ENCODE peak calls at places on chromosomes 12 and 14, in six cellular contexts. M is adrenal gland; Q is H9; H is heart left ventricle; O is PC-3; G is CD8-positive, alpha-beta T cell. C is an unnamed sample. For H3K4me1, the result is how much of the 10 kb centered on the place peaks cover.

GRCh38 chr12:62903151-62903550 is 31.8 kb downstream of the PPM1H start:
- DNase-seq in M (no peak), Q (no peak), H (no peak), O (no peak), G (no peak), C (no peak)

GRCh38 chr12:123071401-123072304 is 79.2 kb downstream of the PITPNM2 start:
- DNase-seq in M (no peak), Q (no peak), H (peak), O (no peak), G (no peak), C (peak)

GRCh38 chr12:79659961-79660431 is 30.8 kb downstream of the PAWR start:
- DNase-seq in M (no peak), Q (no peak), H (no peak), O (no peak), G (no peak), C (no peak)

GRCh38 chr14:39169541-39169900 is 612 bp downstream of the TRAPPC6B start:
- DNase-seq in M (no peak), Q (no peak), H (no peak), O (no peak), G (no peak), C (no peak)

GRCh38 chr12:84463756-84464495 is 448.7 kb downstream of the SLC6A15 start:
- DNase-seq in M (no peak), Q (no peak), H (no peak), O (no peak), G (no peak), C (no peak)

GRCh38 chr12:113453330-113453729 is 18.3 kb downstream of the LHX5 start:
- DNase-seq in M (no peak), Q (no peak), H (no peak), O (no peak), G (no peak), C (no peak)

GRCh38 chr12:110661337-110661972 is 27.5 kb downstream of the HVCN1 start:
- DNase-seq in M (peak), Q (no peak), H (peak), O (no peak), G (no peak), C (no peak)

GRCh38 chr12:3107071-3107583 is 29.9 kb downstream of the TSPAN9 start:
- DNase-seq in M (peak), Q (peak), H (no peak), O (no peak), G (no peak), C (no peak)

GRCh38 chr12:8697476-8698131 is at the start of gene RIMKLB:
- DNase-seq in M (peak), Q (peak), H (peak), O (peak), G (peak), C (peak)

GRCh38 chr14:53881161-53881846 is 75.3 kb downstream of the BMP4 start:
- DNase-seq in M (no peak), Q (no peak), H (no peak), O (no peak), G (no peak), C (no peak)

GRCh38 chr14:93045211-93045674 is 70.5 kb downstream of the ITPK1 start:
- DNase-seq in M (no peak), Q (peak), H (peak), O (no peak), G (no peak), C (no peak)

GRCh38 chr12:121767525-121768016 is 25.9 kb downstream of the RHOF start:
- DNase-seq in M (peak), Q (no peak), H (peak), O (no peak), G (no peak), C (no peak)

GRCh38 chr14:33938131-33938949 is 12.5 kb downstream of the EGLN3 start:
- DNase-seq in M (peak), Q (peak), H (peak), O (peak), G (no peak), C (peak)

GRCh38 chr14:40899435-40899834 is 707.2 kb upstream of the LRFN5 start:
- DNase-seq in M (no peak), Q (no peak), H (no peak), O (no peak), G (no peak), C (no peak)

GRCh38 chr12:121787063-121787774 is 6.3 kb downstream of the RHOF start:
- DNase-seq in M (no peak), Q (no peak), H (peak), O (peak), G (no peak), C (no peak)

GRCh38 chr12:52927964-52928363 is 21.0 kb upstream of the KRT18 start:
- DNase-seq in M (no peak), Q (no peak), H (no peak), O (no peak), G (no peak), C (no peak)

GRCh38 chr12:128819293-128820144 is 4.2 kb downstream of the SLC15A4 start:
- DNase-seq in M (no peak), Q (no peak), H (no peak), O (no peak), G (no peak), C (no peak)

GRCh38 chr14:72942934-72943333 is 16.7 kb downstream of the DCAF4 start:
- DNase-seq in M (no peak), Q (no peak), H (no peak), O (peak), G (no peak), C (no peak)

GRCh38 chr14:105218611-105219010 is 29.7 kb upstream of the BTBD6 start:
- DNase-seq in M (no peak), Q (no peak), H (no peak), O (no peak), G (no peak), C (no peak)

GRCh38 chr12:88351121-88351520 is 209.0 kb downstream of the TMTC3 start:
- DNase-seq in M (no peak), Q (no peak), H (no peak), O (no peak), G (no peak), C (no peak)

GRCh38 chr12:59517522-59517921 is 78.3 kb upstream of the SLC16A7 start:
- DNase-seq in M (no peak), Q (no peak), H (no peak), O (no peak), G (no peak), C (no peak)

GRCh38 chr12:119412811-119413794 is 78.6 kb downstream of the CCDC60 start:
- DNase-seq in M (peak), Q (peak), H (peak), O (peak), G (no peak), C (peak)

GRCh38 chr14:95547626-95548327 is 12.9 kb downstream of the GLRX5 start:
- DNase-seq in M (no peak), Q (peak), H (no peak), O (peak), G (no peak), C (no peak)

GRCh38 chr12:69555461-69555860 is 29.8 kb upstream of the CCT2 start:
- DNase-seq in M (no peak), Q (no peak), H (no peak), O (peak), G (no peak), C (no peak)

GRCh38 chr14:59427653-59428578 is 37.3 kb downstream of the GPR135 start:
- DNase-seq in M (peak), Q (no peak), H (peak), O (no peak), G (no peak), C (peak)

GRCh38 chr14:84197704-84198103 is 1332.2 kb upstream of the FLRT2 start:
- DNase-seq in M (no peak), Q (no peak), H (no peak), O (no peak), G (no peak), C (no peak)

GRCh38 chr12:122265433-122265832 is 861 bp downstream of the VPS33A start:
- DNase-seq in M (no peak), Q (no peak), H (no peak), O (no peak), G (no peak), C (no peak)

GRCh38 chr12:99695050-99695449 is 47.5 kb downstream of the GARIN6 start:
- DNase-seq in M (no peak), Q (no peak), H (no peak), O (no peak), G (no peak), C (no peak)

GRCh38 chr14:63435204-63435603 is 108.0 kb downstream of the PPP2R5E start:
- DNase-seq in M (no peak), Q (no peak), H (no peak), O (no peak), G (no peak), C (no peak)
- H3K4me1 ChIP-seq in M (under half), Q (under half), H (half or more), O (under half), G (under half), C (under half)

GRCh38 chr12:124539084-124540041 is 28.0 kb downstream of the NCOR2 start:
- DNase-seq in M (no peak), Q (no peak), H (no peak), O (no peak), G (no peak), C (no peak)
- H3K4me1 ChIP-seq in M (under half), Q (under half), H (half or more), O (under half), G (under half), C (half or more)

DNA sequence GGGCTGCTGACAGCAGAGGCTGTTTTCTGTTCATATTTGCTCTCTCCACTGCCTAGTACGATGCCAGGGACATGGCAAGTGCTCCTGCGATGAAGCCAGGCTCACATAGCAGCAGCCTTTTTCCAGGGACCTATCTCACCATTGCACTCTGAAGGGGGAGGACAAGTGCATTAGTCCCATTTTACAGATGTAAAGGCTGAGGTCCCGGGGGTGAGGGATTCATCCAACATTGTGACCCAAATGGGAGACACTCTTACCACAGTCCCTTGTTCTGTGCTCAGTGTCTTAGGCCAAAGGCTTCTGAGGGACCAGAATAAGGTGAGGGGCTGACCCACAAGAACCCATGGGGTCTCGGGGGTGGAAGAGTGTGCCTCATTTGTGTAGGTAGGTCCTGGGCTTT is 21.6 kb upstream of the ESRRB start:
- DNase-seq in M (no peak), Q (no peak), H (no peak), O (no peak), G (no peak), C (no peak)
- H3K4me1 ChIP-seq in M (under half), Q (under half), H (under half), O (under half), G (under half), C (under half)

GRCh38 chr14:22379727-22380126 is 209.3 kb downstream of the DAD1 start:
- DNase-seq in M (no peak), Q (no peak), H (no peak), O (peak), G (no peak), C (no peak)
- H3K4me1 ChIP-seq in M (under half), Q (under half), H (under half), O (under half), G (under half), C (under half)

DNA sequence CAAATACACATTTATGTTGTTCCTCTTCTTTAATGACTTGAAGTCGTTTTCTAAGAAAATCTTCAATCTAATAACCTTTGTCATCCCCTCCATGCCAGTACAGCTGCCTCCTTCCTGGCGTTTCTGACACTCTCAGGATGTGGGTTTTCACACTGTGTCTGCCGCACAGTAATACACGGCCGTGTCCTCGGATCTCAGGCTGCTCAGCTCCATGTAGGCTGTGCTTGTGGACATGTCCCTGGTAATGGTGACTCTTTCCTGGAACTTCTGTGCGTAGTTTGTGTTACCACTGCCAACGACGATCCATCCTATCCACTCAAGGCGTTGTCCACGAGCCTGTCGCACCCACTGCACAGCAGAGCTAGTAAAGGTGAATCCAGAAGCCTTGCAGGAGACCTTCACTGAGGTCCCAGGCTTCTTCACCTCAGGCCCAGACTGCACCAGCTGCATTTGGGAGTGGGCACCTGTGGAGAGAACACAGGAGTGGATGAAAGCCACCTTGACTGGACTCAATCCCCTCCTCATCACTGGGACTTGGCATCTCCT is 1095.9 kb downstream of the TMEM121 start:
- DNase-seq in M (no peak), Q (no peak), H (no peak), O (no peak), G (no peak), C (no peak)
- H3K4me1 ChIP-seq in M (under half), Q (under half), H (under half), O (under half), G (under half), C (under half)

DNA sequence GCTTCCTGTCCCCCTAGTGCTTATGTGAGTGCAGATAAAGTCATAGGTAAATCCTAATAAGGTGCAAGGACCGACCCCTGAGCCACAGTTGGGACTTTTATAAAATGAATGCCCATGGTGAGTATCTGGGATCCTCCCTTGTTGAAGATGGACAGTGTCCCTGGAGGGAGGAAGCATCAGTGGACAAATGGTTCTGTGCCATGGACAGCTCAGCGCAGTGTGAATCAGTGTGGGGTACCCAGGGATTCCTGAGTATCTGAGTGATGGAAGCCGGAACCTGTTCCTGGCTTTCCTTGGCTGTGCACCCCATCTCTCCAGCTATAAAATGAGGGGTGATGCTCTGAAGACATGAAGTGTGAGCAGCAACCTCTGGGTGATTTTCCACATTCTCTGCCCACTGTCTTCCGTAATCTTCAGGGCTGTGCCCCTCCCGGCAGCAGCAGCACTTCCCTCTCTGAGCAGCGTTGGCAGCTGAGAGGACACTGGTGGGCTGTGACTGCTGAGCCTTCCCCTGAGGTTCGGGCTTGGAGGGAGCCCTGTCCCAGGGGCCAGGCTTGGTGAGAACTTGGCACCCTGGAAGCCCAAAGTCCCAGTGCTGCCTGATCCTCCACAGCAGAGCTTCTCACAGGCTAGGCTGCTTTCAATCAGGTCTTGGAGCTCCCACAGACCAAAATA is 25.0 kb downstream of the VCPKMT start:
- DNase-seq in M (no peak), Q (no peak), H (no peak), O (no peak), G (no peak), C (no peak)
- H3K4me1 ChIP-seq in M (under half), Q (under half), H (under half), O (under half), G (half or more), C (under half)